ENCODE peak calls at places on chromosomes 7 and 10, in ten cellular contexts. Z is lower leg skin, X is HepG2, D is fibroblast of lung, F is GM23338, T is neural progenitor cell, U is heart right ventricle, R is thoracic aorta, C is fibroblast of pulmonary artery, I is heart left ventricle. N is an unnamed sample.

GRCh38 chr7:40969641-40970040 is 733.2 kb downstream of the INHBA start:
- DNase-seq in Z (no peak), I (no peak), C (no peak), F (no peak), U (no peak), R (no peak), X (no peak), D (no peak), T (no peak), N (no peak)

GRCh38 chr7:80346704-80347103 is 165.2 kb downstream of the GNAT3 start:
- DNase-seq in I (no peak), F (no peak), U (no peak), T (no peak), C (peak), X (no peak), Z (no peak), R (no peak), D (peak), N (no peak)

GRCh38 chr10:124696446-124697392 is 47.5 kb downstream of the FAM53B start:
- DNase-seq in R (no peak), X (no peak), Z (no peak), D (no peak), T (no peak), C (no peak), U (no peak), F (no peak), I (no peak), N (no peak)

GRCh38 chr7:44622342-44623151 is 16.1 kb downstream of the OGDH start:
- DNase-seq in X (peak), C (no peak), U (no peak), I (no peak), D (peak), F (no peak), T (no peak), R (no peak), Z (no peak), N (no peak)

GRCh38 chr10:100006241-100006886 is 3.4 kb downstream of the DNMBP start:
- DNase-seq in Z (peak), X (peak), D (peak), R (peak), I (no peak), T (no peak), U (no peak), C (peak), F (no peak), N (no peak)

GRCh38 chr7:2476776-2477446 is 713 bp upstream of the GRIFIN start:
- DNase-seq in I (no peak), F (no peak), T (peak), X (no peak), D (no peak), U (no peak), C (no peak), R (no peak), Z (no peak), N (no peak)

GRCh38 chr7:78226059-78226658 is 427.6 kb downstream of the PHTF2 start:
- DNase-seq in X (peak), F (peak), U (peak), T (peak), I (peak), D (peak), R (no peak), C (peak), Z (no peak), N (no peak)

GRCh38 chr7:120171406-120171805 is 101.6 kb upstream of the KCND2 start:
- DNase-seq in D (no peak), I (no peak), Z (no peak), F (no peak), U (no peak), X (no peak), R (no peak), T (no peak), C (no peak), N (no peak)

GRCh38 chr7:2927592-2927991 is 83.5 kb upstream of the GNA12 start:
- DNase-seq in Z (no peak), T (no peak), X (no peak), D (no peak), C (no peak), I (no peak), U (no peak), F (no peak), R (no peak), N (no peak)

GRCh38 chr10:109427421-109427820 is 495.9 kb downstream of the XPNPEP1 start:
- DNase-seq in I (no peak), Z (no peak), U (no peak), T (no peak), C (no peak), D (peak), F (no peak), X (no peak), R (no peak), N (no peak)

GRCh38 chr10:119997429-119997828 is 104.9 kb downstream of the SEC23IP start:
- DNase-seq in C (no peak), X (no peak), R (no peak), U (no peak), D (no peak), F (no peak), Z (no peak), T (no peak), I (no peak), N (no peak)

GRCh38 chr10:58094985-58095718 is 172.5 kb downstream of the IPMK start:
- DNase-seq in F (no peak), X (no peak), T (no peak), R (no peak), D (no peak), U (no peak), C (no peak), Z (no peak), I (no peak), N (no peak)

GRCh38 chr7:69457912-69458491 is 140.3 kb upstream of the AUTS2 start:
- DNase-seq in X (no peak), C (peak), D (no peak), R (no peak), U (peak), Z (no peak), I (peak), T (peak), F (peak), N (no peak)

GRCh38 chr7:74625446-74625845 is 32.1 kb upstream of the GTF2I start:
- DNase-seq in Z (no peak), R (no peak), D (peak), C (peak), X (peak), U (no peak), T (no peak), I (no peak), F (no peak), N (no peak)

GRCh38 chr10:95327367-95327766 is 36.6 kb upstream of the PDLIM1 start:
- DNase-seq in F (no peak), R (no peak), D (peak), U (peak), X (no peak), Z (no peak), C (peak), I (peak), T (peak), N (no peak)
- TF ChIP-seq CTCF in F (no peak), R (no peak), D (no peak), U (no peak), X (no peak), Z (no peak), C (no peak), I (peak), T (no peak), N (no peak)

GRCh38 chr7:126856691-126857291 is 395.9 kb downstream of the GRM8 start:
- DNase-seq in I (no peak), R (no peak), U (no peak), T (peak), C (peak), F (peak), X (peak), Z (no peak), D (no peak), N (no peak)
- TF ChIP-seq CTCF in I (peak), R (no peak), U (peak), T (peak), C (peak), F (peak), X (peak), Z (no peak), D (no peak), N (no peak)

DNA sequence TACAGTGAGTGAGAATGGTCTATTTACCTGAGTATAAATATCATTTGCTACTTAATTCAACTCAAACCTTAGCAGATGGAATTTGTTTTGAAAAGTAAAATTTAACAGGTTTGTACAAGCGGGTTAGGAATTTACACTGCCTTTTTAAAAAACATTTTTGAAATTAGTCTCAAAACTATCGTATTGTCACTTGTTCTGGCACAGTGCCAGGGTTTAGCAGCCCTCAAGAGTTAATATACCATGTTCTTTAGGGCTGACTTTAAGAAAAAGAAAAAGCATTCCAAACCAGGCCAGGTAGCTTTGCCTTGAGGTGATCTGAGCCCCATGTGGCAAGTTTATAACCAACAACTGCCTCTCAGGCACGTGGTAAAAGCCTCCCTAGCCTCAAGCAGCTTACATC is 17.8 kb downstream of the CCNJ start:
- DNase-seq in F (no peak), T (no peak), C (no peak), U (no peak), Z (no peak), I (no peak), X (no peak), R (no peak), D (no peak), N (no peak)
- TF ChIP-seq CTCF in F (no peak), T (no peak), C (no peak), U (no peak), Z (no peak), I (no peak), X (no peak), R (no peak), D (no peak), N (no peak)

GRCh38 chr7:84188811-84189405 is 5.7 kb downstream of the SEMA3A start:
- DNase-seq in I (no peak), X (peak), F (no peak), R (no peak), T (no peak), C (peak), U (no peak), D (peak), Z (no peak), N (no peak)
- TF ChIP-seq CTCF in I (no peak), X (peak), F (peak), R (no peak), T (peak), C (peak), U (peak), D (peak), Z (no peak), N (no peak)

GRCh38 chr10:9301148-9301547 is 1246.7 kb downstream of the GATA3 start:
- DNase-seq in X (no peak), U (no peak), C (peak), R (no peak), I (no peak), T (no peak), Z (no peak), F (peak), D (peak), N (no peak)
- TF ChIP-seq CTCF in X (peak), U (no peak), C (peak), R (no peak), I (no peak), T (peak), Z (no peak), F (peak), D (no peak), N (no peak)

DNA sequence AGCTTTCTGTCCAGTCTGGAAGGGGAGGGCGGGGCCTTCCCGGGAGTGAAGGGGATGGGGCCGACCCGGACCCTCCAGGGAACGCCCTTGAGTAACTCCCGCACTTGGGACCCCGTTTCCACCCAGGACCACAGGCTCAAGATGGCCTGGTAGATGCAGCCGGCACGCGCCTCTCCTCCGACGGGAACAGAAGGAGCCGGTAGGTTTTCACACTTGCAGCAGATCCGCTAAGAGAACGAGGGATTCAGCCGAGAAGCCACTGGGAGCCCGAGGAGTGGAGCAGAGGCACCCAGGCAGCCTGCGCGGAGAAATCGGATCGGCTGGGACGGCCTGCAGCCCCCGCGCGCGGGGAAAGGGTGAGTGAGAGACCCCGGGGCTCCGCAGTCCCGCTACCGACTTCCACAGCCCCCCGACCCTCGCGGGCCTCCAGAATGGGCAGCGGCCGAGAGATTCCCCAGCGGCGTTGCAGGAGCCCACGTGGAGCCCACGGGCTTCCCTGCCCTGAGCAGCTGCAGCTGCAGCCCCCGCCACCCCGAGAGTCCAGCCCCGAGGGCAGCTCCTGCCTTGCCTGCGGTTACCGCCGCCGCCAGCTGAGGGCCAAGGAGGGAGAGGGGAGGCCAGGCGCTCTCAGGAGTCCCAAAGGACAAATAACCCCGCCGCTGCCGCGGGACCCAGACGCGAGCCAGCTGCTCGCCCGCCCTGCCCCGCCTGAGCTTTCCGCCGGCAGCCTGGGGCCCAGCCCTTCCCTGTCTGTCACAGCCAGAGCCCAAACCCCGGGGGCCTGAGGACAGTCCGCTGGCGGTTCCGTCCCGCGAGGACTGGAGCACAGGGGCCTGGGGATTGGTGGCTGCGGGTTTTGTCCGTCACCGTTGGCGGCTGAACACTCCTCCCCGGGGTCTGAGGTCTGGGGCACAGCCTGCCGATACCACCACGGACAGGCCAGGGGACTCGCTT is 21.8 kb downstream of the IFT22 start:
- DNase-seq in X (no peak), Z (no peak), R (no peak), D (no peak), I (no peak), T (peak), U (no peak), F (peak), C (no peak), N (no peak)
- TF ChIP-seq CTCF in X (peak), Z (no peak), R (no peak), D (no peak), I (no peak), T (peak), U (no peak), F (no peak), C (no peak), N (no peak)

GRCh38 chr10:98262571-98262970 is 5.4 kb downstream of the LOXL4 start:
- DNase-seq in D (peak), Z (no peak), U (peak), X (no peak), R (no peak), C (peak), I (peak), F (peak), T (no peak), N (peak)
- TF ChIP-seq CTCF in D (peak), Z (no peak), U (peak), X (peak), R (peak), C (peak), I (peak), F (peak), T (peak), N (peak)

DNA sequence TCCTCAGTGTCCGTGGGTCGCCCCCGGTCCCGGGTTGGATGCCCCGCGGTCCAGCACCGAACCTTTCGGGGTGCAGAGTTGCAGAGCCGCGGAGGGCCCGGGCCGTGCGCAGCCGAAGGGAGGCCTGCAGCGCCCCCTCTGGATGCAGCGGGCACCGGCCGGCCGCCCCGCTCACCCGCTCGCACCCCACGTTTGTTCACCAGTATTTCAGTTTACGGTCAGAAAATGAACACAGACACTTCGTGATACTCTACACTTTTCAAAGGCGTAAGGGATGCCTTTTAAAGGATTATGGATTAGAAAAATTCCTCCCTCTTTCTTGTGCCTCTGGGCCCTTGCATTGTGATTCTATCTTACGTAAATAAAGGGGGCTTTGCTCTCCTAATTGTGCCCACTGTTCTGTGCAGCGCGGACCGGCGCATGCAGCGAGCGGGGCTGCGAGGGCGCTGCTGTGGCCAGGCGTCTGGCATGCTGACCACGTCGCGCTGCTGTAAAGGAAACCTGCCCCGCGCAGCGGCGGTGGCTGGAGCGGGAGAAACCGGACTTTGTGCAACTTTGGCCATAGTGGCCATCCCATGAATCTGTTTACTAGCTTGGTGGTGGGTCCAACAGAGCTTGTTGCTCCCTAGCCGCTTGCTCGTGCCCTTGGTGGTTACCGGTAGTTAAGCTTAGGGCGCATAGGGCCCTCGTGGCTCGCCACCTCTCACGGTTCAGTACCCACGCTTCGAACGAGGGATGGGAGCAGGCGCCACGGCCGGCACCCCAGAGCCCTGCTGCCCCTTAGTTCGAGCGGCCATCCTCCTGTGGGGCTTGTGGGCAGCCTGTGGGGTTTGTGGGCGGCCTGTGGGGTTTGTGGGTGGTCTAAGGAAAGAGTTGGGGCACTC is 755 bp upstream of the MEST start:
- DNase-seq in X (no peak), D (peak), U (peak), C (peak), T (peak), Z (no peak), F (peak), R (no peak), I (peak), N (no peak)
- TF ChIP-seq CTCF in X (no peak), D (no peak), U (peak), C (peak), T (peak), Z (no peak), F (peak), R (peak), I (peak), N (no peak)